ENCODE peak calls at places on chromosomes 3 and 15, in ten cellular contexts. L, O, T, K, Q, R, F, Z, N and E are unnamed samples.
A peak's percentile ranks its signal among the peaks of the same experiment; 100 is the strongest.

GRCh38 chr3:99645277-99646106 is 7.1 kb downstream of the COL8A1 start:
- DNase-seq in N (no peak), K (no peak), O (peak; percentile 77), Q (peak; percentile 72), F (no peak), T (peak; percentile 21), R (no peak), Z (peak; percentile 76), L (peak; percentile 59), E (no peak)

GRCh38 chr3:32041316-32041715 is 59.8 kb downstream of the ZNF860 start:
- DNase-seq in Z (no peak), Q (no peak), O (no peak), R (no peak), K (no peak), T (peak; percentile 50), N (no peak), F (no peak), L (no peak), E (no peak)

GRCh38 chr15:69117431-69117841 is 43.0 kb upstream of the GLCE start:
- DNase-seq in O (no peak), K (no peak), L (peak; percentile 48), F (no peak), Q (peak; percentile 82), N (no peak), R (no peak), Z (no peak), T (no peak), E (no peak)

GRCh38 chr15:40313531-40314398 is 6.0 kb upstream of the PLCB2 start:
- DNase-seq in R (peak; percentile 87), K (peak; percentile 78), O (no peak), Q (no peak), Z (peak; percentile 59), T (peak; percentile 87), F (peak; percentile 57), N (peak; percentile 66), L (no peak), E (peak; percentile 77)

GRCh38 chr15:26051771-26052685 is 188.9 kb upstream of the ATP10A start:
- DNase-seq in K (no peak), L (no peak), N (peak; percentile 63), Z (peak; percentile 72), Q (no peak), F (peak; percentile 29), R (no peak), O (no peak), T (peak; percentile 22), E (no peak)

GRCh38 chr3:196569003-196569516 is 600 bp downstream of the FBXO45 start:
- DNase-seq in F (peak; percentile 75), Q (peak; percentile 83), O (peak; percentile 30), K (no peak), L (no peak), N (peak; percentile 28), T (peak; percentile 45), R (peak; percentile 52), Z (peak; percentile 72), E (peak; percentile 81)

GRCh38 chr3:146159037-146159436 is 1.9 kb downstream of the PLOD2 start:
- DNase-seq in K (no peak), L (no peak), Z (peak; percentile 27), Q (no peak), F (no peak), N (no peak), T (no peak), R (no peak), O (peak; percentile 64), E (no peak)

GRCh38 chr3:163438760-163439159 is 1639.5 kb downstream of the SI start:
- DNase-seq in T (no peak), R (no peak), K (no peak), N (no peak), Z (no peak), L (no peak), Q (no peak), F (no peak), O (no peak), E (no peak)

GRCh38 chr3:27127195-27127594 is 242.0 kb downstream of the NEK10 start:
- DNase-seq in O (no peak), L (no peak), Q (no peak), Z (no peak), K (no peak), R (no peak), T (no peak), F (no peak), N (no peak), E (no peak)

GRCh38 chr3:197501496-197501878 is 54.3 kb downstream of the BDH1 start:
- DNase-seq in Z (peak; percentile 43), T (peak; percentile 85), F (no peak), L (no peak), R (no peak), K (no peak), O (peak; percentile 41), N (no peak), Q (no peak), E (no peak)

GRCh38 chr15:71329509-71330260 is 214.4 kb downstream of the THSD4 start:
- DNase-seq in K (no peak), Z (peak; percentile 35), O (peak; percentile 83), F (peak; percentile 35), Q (no peak), L (no peak), N (peak; percentile 28), T (peak; percentile 76), R (peak; percentile 47), E (no peak)

GRCh38 chr3:124229836-124230235 is 237.9 kb upstream of the ROPN1 start:
- DNase-seq in Z (no peak), T (no peak), K (no peak), L (no peak), Q (no peak), R (no peak), O (no peak), F (no peak), N (no peak), E (no peak)

GRCh38 chr3:14725564-14726420 is 50.9 kb downstream of the C3orf20 start:
- DNase-seq in N (no peak), O (peak; percentile 14), L (no peak), F (peak; percentile 61), Z (peak; percentile 24), Q (peak; percentile 47), R (peak; percentile 47), K (no peak), T (peak; percentile 38), E (no peak)

GRCh38 chr15:76278651-76279050 is 32.6 kb downstream of the ETFA start:
- DNase-seq in L (no peak), F (no peak), O (no peak), T (no peak), Q (no peak), Z (no peak), R (no peak), K (no peak), N (no peak), E (no peak)

DNA sequence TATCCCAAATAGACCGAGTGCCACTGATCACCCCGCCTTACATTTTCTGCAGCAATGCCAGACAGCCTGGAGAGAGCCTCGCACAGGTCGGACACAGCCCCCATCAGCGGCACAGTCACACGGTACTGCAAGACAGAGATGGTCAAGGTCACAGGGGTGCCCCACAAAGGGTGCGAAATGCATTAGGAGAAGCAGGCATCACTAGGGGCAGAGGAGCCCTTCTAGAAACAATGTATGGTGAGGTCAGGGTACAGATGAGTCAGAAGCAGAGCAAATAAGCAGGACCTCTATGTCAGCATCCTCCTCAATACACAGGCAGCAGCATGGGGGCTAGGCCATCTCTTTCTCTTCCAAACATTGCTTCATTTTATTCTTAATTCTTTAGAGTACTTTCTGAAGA is 21.5 kb upstream of the C3orf62 start:
- DNase-seq in Z (no peak), R (no peak), K (no peak), L (no peak), T (no peak), F (no peak), Q (no peak), N (no peak), O (no peak), E (no peak)
- H3K4me1 ChIP-seq in Z (peaks cover 3% of the 10 kb centered on the region), R (peaks cover 3% of the 10 kb centered on the region), K (no peaks in the 10 kb centered on the region), L (no peaks in the 10 kb centered on the region), T (no peaks in the 10 kb centered on the region), F (no peaks in the 10 kb centered on the region), Q (no peaks in the 10 kb centered on the region), N (peaks cover 14% of the 10 kb centered on the region), O (no peaks in the 10 kb centered on the region), E (peaks cover 22% of the 10 kb centered on the region)

GRCh38 chr3:134918448-134918847 is 123.4 kb downstream of the EPHB1 start:
- DNase-seq in F (no peak), L (no peak), R (no peak), Z (no peak), T (no peak), N (no peak), Q (no peak), O (no peak), K (no peak), E (no peak)

GRCh38 chr3:134917631-134918030 is 122.6 kb downstream of the EPHB1 start:
- DNase-seq in L (no peak), Q (no peak), O (no peak), N (no peak), R (no peak), T (no peak), K (no peak), F (no peak), Z (peak; percentile 26), E (no peak)

GRCh38 chr3:134923286-134923685 is 128.2 kb downstream of the EPHB1 start:
- DNase-seq in T (no peak), Q (no peak), O (no peak), K (no peak), Z (no peak), L (no peak), F (no peak), R (no peak), N (no peak), E (no peak)

GRCh38 chr3:134927596-134927995 is 132.5 kb downstream of the EPHB1 start:
- DNase-seq in K (no peak), Q (no peak), O (no peak), F (no peak), Z (no peak), L (no peak), R (no peak), N (no peak), T (no peak), E (no peak)

GRCh38 chr3:134922866-134923265 is 127.8 kb downstream of the EPHB1 start:
- DNase-seq in O (no peak), F (no peak), Z (no peak), N (no peak), T (no peak), Q (no peak), K (no peak), R (no peak), L (no peak), E (no peak)
- H3K4me1 ChIP-seq in O (no peaks in the 10 kb centered on the region), F (no peaks in the 10 kb centered on the region), Z (no peaks in the 10 kb centered on the region), N (no peaks in the 10 kb centered on the region), T (no peaks in the 10 kb centered on the region), Q (no peaks in the 10 kb centered on the region), K (no peaks in the 10 kb centered on the region), R (no peaks in the 10 kb centered on the region), L (no peaks in the 10 kb centered on the region), E (no peaks in the 10 kb centered on the region)

GRCh38 chr15:74438206-74438605 is 4.4 kb upstream of the SEMA7A start:
- DNase-seq in R (no peak), K (no peak), Q (no peak), F (no peak), N (no peak), L (no peak), T (no peak), O (no peak), Z (no peak), E (no peak)
- H3K4me1 ChIP-seq in R (no peaks in the 10 kb centered on the region), K (peaks cover 4% of the 10 kb centered on the region), Q (peaks cover 17% of the 10 kb centered on the region), F (peaks cover 17% of the 10 kb centered on the region), N (peaks cover 8% of the 10 kb centered on the region), L (peaks cover 19% of the 10 kb centered on the region), T (no peaks in the 10 kb centered on the region), O (peaks cover 16% of the 10 kb centered on the region), Z (peaks cover 16% of the 10 kb centered on the region), E (peaks cover 6% of the 10 kb centered on the region)

GRCh38 chr3:156551746-156552145 is 3.2 kb downstream of the SSR3 start:
- DNase-seq in R (no peak), F (no peak), N (no peak), Q (no peak), O (peak; percentile 95), T (no peak), K (no peak), L (no peak), Z (peak; percentile 91), E (no peak)
- H3K4me1 ChIP-seq in R (peaks cover 27% of the 10 kb centered on the region), F (peaks cover 17% of the 10 kb centered on the region), N (peaks cover 22% of the 10 kb centered on the region), Q (no peaks in the 10 kb centered on the region), O (peaks cover 48% of the 10 kb centered on the region), T (no peaks in the 10 kb centered on the region), K (peaks cover 54% of the 10 kb centered on the region), L (peaks cover 8% of the 10 kb centered on the region), Z (peaks cover 64% of the 10 kb centered on the region), E (peaks cover 42% of the 10 kb centered on the region)